ENCODE peak calls at places on chromosomes 11 and 22, in eight cellular contexts. L, D, M, U, V, G, R and F are unnamed samples.

GRCh38 chr11:16252373-16252772 is 104.0 kb downstream of the SOX6 start:
- DNase-seq in L (no peak), D (no peak), M (no peak), U (peak), V (no peak), G (peak), R (no peak), F (no peak)

GRCh38 chr11:44561964-44562734 is 3.3 kb upstream of the CD82 start:
- DNase-seq in L (no peak), D (no peak), M (no peak), U (no peak), V (no peak), G (no peak), R (no peak), F (no peak)

GRCh38 chr11:126115820-126116319 is 53.2 kb upstream of the CDON start:
- DNase-seq in L (no peak), D (peak), M (peak), U (peak), V (no peak), G (peak), R (no peak), F (peak)

GRCh38 chr11:109783842-109784241 is 309.4 kb upstream of the ZC3H12C start:
- DNase-seq in L (no peak), D (no peak), M (no peak), U (peak), V (no peak), G (no peak), R (no peak), F (no peak)

GRCh38 chr22:35587447-35587870 is 29.7 kb downstream of the MB start:
- DNase-seq in L (no peak), D (no peak), M (no peak), U (no peak), V (no peak), G (no peak), R (no peak), F (no peak)

GRCh38 chr22:24108073-24108472 is 73.2 kb upstream of the SUSD2 start:
- DNase-seq in L (no peak), D (no peak), M (no peak), U (peak), V (no peak), G (no peak), R (no peak), F (no peak)

GRCh38 chr22:45504703-45505341 is 2.1 kb downstream of the FBLN1 start:
- DNase-seq in L (no peak), D (no peak), M (no peak), U (peak), V (no peak), G (peak), R (no peak), F (no peak)

GRCh38 chr11:83724704-83725114 is 438.5 kb upstream of the CCDC90B start:
- DNase-seq in L (no peak), D (peak), M (no peak), U (peak), V (no peak), G (peak), R (no peak), F (no peak)

GRCh38 chr11:119780264-119780953 is 51.4 kb upstream of the NECTIN1 start:
- DNase-seq in L (no peak), D (no peak), M (no peak), U (no peak), V (no peak), G (no peak), R (no peak), F (no peak)